ENCODE peak calls at places on chromosome 6, in eight cellular contexts. F, U, E, K, W, J, I and B are unnamed samples.
A peak's percentile ranks its signal among the peaks of the same experiment; 100 is the strongest.

GRCh38 chr6:7157752-7158616 is 50.2 kb downstream of the RREB1 start:
- DNase-seq in F (no peak), U (peak; percentile 72), E (no peak), K (no peak), W (no peak), J (no peak), I (no peak), B (no peak)

GRCh38 chr6:35428421-35429149 is 23.6 kb upstream of the FANCE start:
- DNase-seq in F (no peak), U (peak; percentile 24), E (no peak), K (no peak), W (peak; percentile 75), J (no peak), I (no peak), B (no peak)

GRCh38 chr6:123604067-123604466 is 32.7 kb downstream of the TRDN start:
- DNase-seq in F (no peak), U (no peak), E (no peak), K (no peak), W (no peak), J (no peak), I (no peak), B (no peak)

GRCh38 chr6:142028527-142028926 is 104.2 kb upstream of the GJE1 start:
- DNase-seq in F (no peak), U (no peak), E (no peak), K (no peak), W (no peak), J (no peak), I (no peak), B (no peak)

GRCh38 chr6:33958863-33959651 is 155.3 kb upstream of the MLN start:
- DNase-seq in F (no peak), U (no peak), E (no peak), K (no peak), W (no peak), J (no peak), I (no peak), B (no peak)

GRCh38 chr6:6829872-6830683 is 241.6 kb downstream of the LY86 start:
- DNase-seq in F (no peak), U (no peak), E (no peak), K (no peak), W (no peak), J (no peak), I (no peak), B (no peak)

GRCh38 chr6:159806021-159806458 is 6.0 kb downstream of the PNLDC1 start:
- DNase-seq in F (peak; percentile 83), U (no peak), E (no peak), K (no peak), W (no peak), J (no peak), I (no peak), B (peak; percentile 4)

GRCh38 chr6:19478992-19479391 is 358.2 kb upstream of the ID4 start:
- DNase-seq in F (peak; percentile 18), U (peak; percentile 11), E (no peak), K (no peak), W (peak; percentile 83), J (no peak), I (no peak), B (no peak)

GRCh38 chr6:7912024-7912423 is 1.4 kb upstream of the TXNDC5 start:
- DNase-seq in F (no peak), U (no peak), E (no peak), K (peak; percentile 72), W (no peak), J (no peak), I (no peak), B (no peak)

GRCh38 chr6:4723383-4723782 is 52.8 kb upstream of the CDYL start:
- DNase-seq in F (no peak), U (no peak), E (no peak), K (no peak), W (no peak), J (no peak), I (no peak), B (no peak)

GRCh38 chr6:7681449-7681848 is 44.5 kb upstream of the BMP6 start:
- DNase-seq in F (no peak), U (no peak), E (no peak), K (no peak), W (no peak), J (no peak), I (no peak), B (no peak)

GRCh38 chr6:54053893-54054391 is 57.3 kb upstream of the MLIP start:
- DNase-seq in F (peak; percentile 93), U (peak; percentile 90), E (peak; percentile 62), K (peak; percentile 57), W (peak; percentile 73), J (no peak), I (no peak), B (no peak)

GRCh38 chr6:46688117-46688965 is 656 bp downstream of the TDRD6 start:
- DNase-seq in F (no peak), U (no peak), E (no peak), K (peak; percentile 32), W (no peak), J (no peak), I (no peak), B (no peak)

GRCh38 chr6:117555882-117556498 is 46.3 kb downstream of the GOPC start:
- DNase-seq in F (peak; percentile 49), U (peak; percentile 31), E (peak; percentile 41), K (no peak), W (peak; percentile 76), J (no peak), I (peak; percentile 20), B (no peak)

GRCh38 chr6:149901444-149902140 is 3.7 kb upstream of the RAET1E start:
- DNase-seq in F (no peak), U (no peak), E (no peak), K (no peak), W (no peak), J (peak; percentile 70), I (no peak), B (no peak)

GRCh38 chr6:149899926-149900619 is 2.2 kb upstream of the RAET1E start:
- DNase-seq in F (no peak), U (no peak), E (no peak), K (no peak), W (no peak), J (peak; percentile 56), I (no peak), B (no peak)

GRCh38 chr6:149899486-149899885 is 1.6 kb upstream of the RAET1E start:
- DNase-seq in F (no peak), U (no peak), E (no peak), K (no peak), W (no peak), J (peak; percentile 53), I (no peak), B (no peak)

GRCh38 chr6:149898966-149899365 is 1.1 kb upstream of the RAET1E start:
- DNase-seq in F (no peak), U (no peak), E (no peak), K (no peak), W (no peak), J (peak; percentile 53), I (no peak), B (no peak)

GRCh38 chr6:149900620-149901443 is 2.9 kb upstream of the RAET1E start:
- DNase-seq in F (no peak), U (no peak), E (no peak), K (no peak), W (no peak), J (peak; percentile 70), I (no peak), B (no peak)
- TF ChIP-seq CTCF in F (no peak), U (no peak), E (no peak), K (no peak), W (no peak), J (no peak), I (no peak), B (no peak)

DNA sequence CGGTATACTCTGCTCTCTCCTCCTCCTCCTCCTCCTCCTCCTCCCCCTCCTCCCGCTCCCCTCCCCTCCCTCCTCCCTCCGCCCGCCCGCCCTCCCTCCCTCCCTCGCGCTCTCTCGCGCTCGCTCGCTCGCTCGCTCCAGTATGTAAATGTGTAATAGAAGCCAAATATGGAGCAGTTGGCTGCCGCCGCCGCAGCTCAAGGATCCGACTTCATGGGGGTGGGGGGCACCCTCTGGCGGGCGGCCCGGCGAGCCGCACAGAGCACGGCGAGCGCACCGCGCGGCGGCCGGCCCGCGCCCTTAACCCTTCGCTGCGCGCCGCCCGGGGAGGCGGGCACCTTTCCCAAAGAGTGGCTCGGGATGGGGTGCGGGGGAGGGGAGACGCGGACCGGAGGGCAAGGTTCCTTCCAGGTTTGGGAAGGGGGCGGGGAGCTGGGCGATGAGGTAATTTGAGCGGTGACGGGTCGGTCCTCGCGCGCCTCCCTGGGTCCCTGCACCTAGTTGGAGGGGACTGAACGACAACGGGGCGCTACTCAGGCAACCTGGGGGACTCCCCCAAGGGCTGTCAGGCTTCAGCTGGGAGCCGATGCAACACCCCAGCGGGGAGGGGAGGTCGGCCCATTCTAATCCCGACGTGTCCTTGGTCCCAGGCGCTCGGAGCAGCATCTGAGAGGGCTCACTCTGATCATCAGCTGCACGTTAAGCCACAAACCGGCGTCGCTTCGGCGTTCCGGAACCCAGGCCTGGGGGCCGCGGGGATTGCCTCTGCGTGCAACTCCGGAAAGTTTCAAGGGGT is 407 bp upstream of the ATXN1 start:
- DNase-seq in F (peak; percentile 95), U (peak; percentile 91), E (peak; percentile 90), K (peak; percentile 93), W (peak; percentile 89), J (peak; percentile 93), I (peak; percentile 87), B (peak; percentile 82)
- TF ChIP-seq CTCF in F (peak; percentile 16), U (peak; percentile 56), E (no peak), K (peak; percentile 10), W (no peak), J (no peak), I (peak; percentile 59), B (peak; percentile 43)

DNA sequence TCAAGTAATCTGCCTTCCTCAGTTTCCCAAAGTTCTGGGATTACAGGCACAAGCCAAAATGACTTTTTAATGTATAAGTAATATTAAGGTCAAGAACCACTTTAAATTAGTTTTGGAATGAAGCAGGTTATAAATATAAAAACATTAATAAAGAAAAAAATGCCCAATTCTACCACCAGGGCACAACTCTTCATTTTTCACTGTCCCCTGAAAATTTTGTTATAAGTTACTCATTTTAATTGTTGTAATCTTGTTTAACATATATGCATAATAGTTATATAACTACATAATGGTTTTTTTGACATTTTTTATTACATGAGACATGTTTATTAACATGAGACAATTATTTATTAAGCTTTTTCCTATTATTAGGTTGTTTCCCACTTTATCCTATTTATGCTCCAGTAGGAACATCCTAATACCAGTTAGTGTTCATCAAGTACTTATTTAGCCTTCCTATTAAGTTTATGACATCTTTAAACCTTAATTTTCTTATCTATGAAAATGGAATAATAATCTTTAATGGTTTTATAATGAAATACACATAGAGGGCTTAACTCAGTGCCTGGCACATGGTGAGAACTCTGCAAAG is 182.1 kb upstream of the SCGN start:
- DNase-seq in F (no peak), U (no peak), E (no peak), K (no peak), W (no peak), J (no peak), I (no peak), B (no peak)
- TF ChIP-seq CTCF in F (no peak), U (no peak), E (peak; percentile 32), K (no peak), W (peak; percentile 49), J (no peak), I (no peak), B (no peak)

DNA sequence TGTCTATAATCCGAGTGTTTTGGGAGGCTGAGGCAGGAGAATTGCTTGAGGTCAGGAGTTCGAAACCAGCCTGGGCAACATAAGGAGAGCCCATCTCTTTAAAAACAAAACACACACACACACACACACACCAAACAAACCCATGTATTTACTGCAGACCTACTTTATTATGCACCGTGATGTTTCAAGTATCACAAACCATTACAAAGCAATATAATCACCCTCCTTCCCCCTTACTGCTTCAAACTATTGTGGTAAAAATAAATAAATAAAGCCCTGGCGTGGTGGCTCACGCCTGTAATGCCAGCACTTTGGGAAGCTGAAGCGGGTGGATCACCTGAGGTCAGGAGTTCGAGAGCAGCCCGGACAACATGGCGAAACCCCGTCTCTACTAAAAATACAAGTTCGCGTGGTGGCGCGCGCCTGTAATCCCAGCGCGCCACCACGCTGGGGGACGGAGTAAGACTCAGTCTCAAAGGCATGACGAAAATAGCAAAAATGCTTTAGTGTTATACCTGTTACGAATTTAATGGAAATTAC is 1.5 kb downstream of the TBCC start:
- DNase-seq in F (no peak), U (no peak), E (no peak), K (no peak), W (peak; percentile 29), J (no peak), I (no peak), B (no peak)
- TF ChIP-seq CTCF in F (no peak), U (peak; percentile 13), E (no peak), K (no peak), W (peak; percentile 33), J (no peak), I (no peak), B (no peak)